ENCODE peak calls at places on chromosome 15, in four cellular contexts. A, S, E and F are unnamed samples.

GRCh38 chr15:95770191-95770590 is 560.3 kb upstream of the NR2F2 start:
- DNase-seq in A (no peak), S (no peak), E (no peak), F (peak)

GRCh38 chr15:52678468-52679231 is 538 bp downstream of the ATOSA start:
- DNase-seq in A (peak), S (peak), E (peak), F (no peak)

GRCh38 chr15:31488437-31489204 is 162.0 kb downstream of the KLF13 start:
- DNase-seq in E (peak), S (peak), A (no peak), F (peak)

GRCh38 chr15:73683624-73684536 is at the start of gene CD276:
- DNase-seq in A (peak), E (peak), S (no peak), F (peak)

GRCh38 chr15:58649175-58649574 is 100.3 kb downstream of the ADAM10 start:
- DNase-seq in A (no peak), E (no peak), S (no peak), F (no peak)

GRCh38 chr15:32852771-32853170 is 135.0 kb downstream of the GREM1 start:
- DNase-seq in S (no peak), E (no peak), A (no peak), F (no peak)

GRCh38 chr15:45637552-45638033 is 2.8 kb downstream of the SQOR start:
- DNase-seq in S (peak), E (peak), A (peak), F (peak)

GRCh38 chr15:36370735-36371115 is 208.7 kb upstream of the CDIN1 start:
- DNase-seq in A (no peak), E (no peak), S (no peak), F (peak)

GRCh38 chr15:38128389-38128788 is 124.2 kb upstream of the SPRED1 start:
- DNase-seq in A (no peak), E (no peak), S (no peak), F (peak)

GRCh38 chr15:72426753-72427152 is 28.6 kb downstream of the TMEM202 start:
- DNase-seq in S (no peak), E (no peak), A (no peak), F (no peak)

GRCh38 chr15:82855286-82856092 is 46.1 kb downstream of the WHAMM start:
- DNase-seq in S (no peak), E (no peak), A (no peak), F (no peak)

GRCh38 chr15:90217671-90218394 is 15.9 kb downstream of the CIB1 start:
- DNase-seq in A (no peak), S (no peak), E (no peak), F (no peak)

GRCh38 chr15:76337739-76338554 is 1.4 kb downstream of the ISL2 start:
- DNase-seq in E (no peak), A (no peak), S (no peak), F (no peak)

GRCh38 chr15:36426696-36427095 is 152.7 kb upstream of the CDIN1 start:
- DNase-seq in E (no peak), S (no peak), A (no peak), F (no peak)

GRCh38 chr15:72110355-72110754 is 7.6 kb downstream of the MYO9A start:
- DNase-seq in A (no peak), S (no peak), E (no peak), F (no peak)

GRCh38 chr15:61099030-61099800 is 129.9 kb downstream of the RORA start:
- DNase-seq in E (no peak), A (no peak), S (peak), F (peak)

GRCh38 chr15:40275954-40276353 is 6.9 kb downstream of the ANKRD63 start:
- DNase-seq in E (no peak), A (no peak), S (no peak), F (no peak)

GRCh38 chr15:40276927-40277326 is 5.9 kb downstream of the ANKRD63 start:
- DNase-seq in E (no peak), S (no peak), A (no peak), F (no peak)

GRCh38 chr15:40274350-40275274 is 8.3 kb downstream of the ANKRD63 start:
- DNase-seq in S (peak), E (peak), A (peak), F (no peak)

GRCh38 chr15:40277472-40277871 is 5.4 kb downstream of the ANKRD63 start:
- DNase-seq in E (no peak), S (no peak), A (no peak), F (no peak)

DNA sequence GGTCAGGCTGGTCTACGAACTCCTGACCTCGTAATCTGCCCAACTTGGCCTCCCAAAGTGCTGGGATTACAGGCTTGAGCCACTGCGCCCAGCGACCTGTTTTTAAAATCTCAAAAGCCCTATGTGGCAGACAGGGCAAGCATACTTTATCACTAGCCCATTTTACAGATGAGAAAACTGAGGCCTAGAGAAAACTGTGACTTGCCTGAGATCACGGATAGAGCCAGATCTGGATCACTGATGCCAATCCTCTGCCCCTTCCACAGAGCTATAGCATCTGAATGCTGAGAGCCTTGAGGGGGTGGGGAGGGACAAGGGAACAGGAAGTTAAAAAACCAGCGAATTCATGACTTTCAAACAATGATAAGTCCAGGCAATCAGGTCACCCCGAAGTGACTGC is 7.4 kb downstream of the ANKRD63 start:
- DNase-seq in S (no peak), A (no peak), E (no peak), F (no peak)
- H3K4me3 ChIP-seq in S (no peak), A (no peak), E (no peak), F (no peak)

DNA sequence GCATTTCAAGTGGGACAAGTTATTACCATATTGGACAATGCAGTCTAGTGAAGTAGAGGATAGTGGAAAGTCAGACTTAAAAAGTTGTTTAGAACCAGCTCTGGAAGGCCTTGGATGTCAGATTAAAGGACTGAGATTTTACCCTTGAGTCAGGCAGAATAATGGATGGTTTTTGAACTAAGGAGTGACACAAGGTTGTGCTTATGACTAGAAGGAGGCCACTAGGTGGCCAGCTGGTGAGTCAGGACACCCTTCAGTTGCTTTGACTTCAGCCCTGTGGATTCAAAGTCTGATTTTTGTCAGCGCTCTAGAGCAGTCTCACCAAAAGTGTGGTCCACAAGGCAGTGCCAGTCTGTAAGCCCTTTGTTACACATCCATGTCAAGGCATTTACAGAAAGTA is 3.8 kb upstream of the GABPB1 start:
- DNase-seq in S (no peak), A (no peak), E (no peak), F (no peak)
- TF ChIP-seq CTCF in S (peak), A (peak), E (no peak), F (peak)

GRCh38 chr15:60009124-60009523 is 5.0 kb downstream of the FOXB1 start:
- DNase-seq in A (no peak), S (no peak), E (no peak), F (no peak)

GRCh38 chr15:60006808-60007346 is 2.8 kb downstream of the FOXB1 start:
- DNase-seq in E (no peak), A (no peak), S (no peak), F (no peak)

GRCh38 chr15:60012695-60013094 is 8.6 kb downstream of the FOXB1 start:
- DNase-seq in S (no peak), A (no peak), E (no peak), F (no peak)

GRCh38 chr15:60010467-60011257 is 6.6 kb downstream of the FOXB1 start:
- DNase-seq in E (no peak), A (no peak), S (no peak), F (no peak)

GRCh38 chr15:60009581-60010379 is 5.7 kb downstream of the FOXB1 start:
- DNase-seq in S (no peak), E (no peak), A (no peak), F (no peak)
- H3K4me3 ChIP-seq in S (no peak), E (no peak), A (no peak), F (no peak)

DNA sequence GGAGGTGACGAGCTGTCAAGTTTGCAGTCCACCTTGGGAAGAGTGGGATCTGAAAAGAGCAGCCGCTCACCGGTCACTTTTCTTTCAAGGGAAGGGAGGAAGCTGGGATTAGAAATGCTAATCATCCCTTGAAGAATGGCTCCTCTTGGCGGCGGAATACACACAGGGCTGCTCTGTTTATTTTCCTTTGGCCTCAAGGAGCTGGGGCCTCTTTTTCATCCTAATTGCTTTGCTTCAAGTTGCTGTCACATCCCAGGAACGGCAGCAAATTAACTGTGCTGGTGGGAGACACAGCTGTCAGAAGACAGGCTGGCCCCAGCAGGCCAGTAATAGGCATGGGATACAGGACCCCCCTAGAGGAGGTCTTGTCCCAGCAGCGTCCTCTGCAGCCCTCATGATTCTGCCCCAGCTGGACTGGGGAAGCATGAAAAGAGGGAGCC is 6.7 kb downstream of the KBTBD13 start:
- DNase-seq in S (peak), E (no peak), A (no peak), F (no peak)
- TF ChIP-seq CTCF in S (peak), E (no peak), A (peak), F (peak)